ENCODE peak calls at places on chromosome 1, in six cellular contexts. X, H, B, Z, N and K are unnamed samples.

GRCh38 chr1:109089242-109090015 is 1.1 kb upstream of the TMEM167B start:
- DNase-seq in X (no peak), H (peak), B (no peak), Z (peak), N (peak), K (peak)

GRCh38 chr1:44616991-44617702 is 57.1 kb downstream of the TMEM53 start:
- DNase-seq in X (no peak), H (peak), B (no peak), Z (no peak), N (no peak), K (no peak)

GRCh38 chr1:230550428-230550827 is 91.9 kb upstream of the COG2 start:
- DNase-seq in X (no peak), H (no peak), B (no peak), Z (peak), N (peak), K (no peak)

GRCh38 chr1:168488153-168488552 is 55.6 kb downstream of the XCL2 start:
- DNase-seq in X (no peak), H (peak), B (no peak), Z (no peak), N (no peak), K (no peak)

GRCh38 chr1:67835663-67836452 is 2.6 kb upstream of the GNG12 start:
- DNase-seq in X (no peak), H (no peak), B (no peak), Z (no peak), N (no peak), K (no peak)

GRCh38 chr1:110088739-110089316 is 18.4 kb upstream of the ALX3 start:
- DNase-seq in X (no peak), H (no peak), B (no peak), Z (no peak), N (no peak), K (no peak)

GRCh38 chr1:59541891-59542290 is 245.0 kb downstream of the FGGY start:
- DNase-seq in X (no peak), H (no peak), B (no peak), Z (no peak), N (no peak), K (no peak)

GRCh38 chr1:2314297-2314802 is 77.0 kb downstream of the MORN1 start:
- DNase-seq in X (no peak), H (peak), B (no peak), Z (peak), N (no peak), K (no peak)

GRCh38 chr1:155175927-155176371 is 2.3 kb downstream of the TRIM46 start:
- DNase-seq in X (no peak), H (no peak), B (no peak), Z (peak), N (peak), K (no peak)

GRCh38 chr1:159068877-159069276 is 7.7 kb downstream of the AIM2 start:
- DNase-seq in X (no peak), H (no peak), B (no peak), Z (no peak), N (no peak), K (no peak)

GRCh38 chr1:59730302-59730701 is 84.4 kb upstream of the HOOK1 start:
- DNase-seq in X (no peak), H (no peak), B (no peak), Z (no peak), N (no peak), K (no peak)

GRCh38 chr1:29677028-29678024 is 441.0 kb downstream of the PTPRU start:
- DNase-seq in X (no peak), H (no peak), B (no peak), Z (no peak), N (peak), K (no peak)

GRCh38 chr1:24553931-24554330 is 2.0 kb upstream of the NCMAP start:
- DNase-seq in X (no peak), H (no peak), B (no peak), Z (no peak), N (no peak), K (no peak)

GRCh38 chr1:24928631-24929090 is 1.4 kb downstream of the RUNX3 start:
- DNase-seq in X (peak), H (no peak), B (peak), Z (no peak), N (no peak), K (no peak)

GRCh38 chr1:233295775-233296322 is 324 bp upstream of the PCNX2 start:
- DNase-seq in X (no peak), H (no peak), B (no peak), Z (no peak), N (no peak), K (no peak)

GRCh38 chr1:67257173-67257535 is 50.5 kb upstream of the IL12RB2 start:
- DNase-seq in X (no peak), H (no peak), B (no peak), Z (no peak), N (no peak), K (no peak)

GRCh38 chr1:189237008-189237407 is 1240.7 kb downstream of the BRINP3 start:
- DNase-seq in X (no peak), H (no peak), B (no peak), Z (no peak), N (no peak), K (no peak)

GRCh38 chr1:42873670-42874069 is 27.3 kb downstream of the ZNF691 start:
- DNase-seq in X (no peak), H (no peak), B (no peak), Z (no peak), N (no peak), K (no peak)

GRCh38 chr1:24557711-24558121 is 1.8 kb downstream of the NCMAP start:
- DNase-seq in X (no peak), H (no peak), B (no peak), Z (no peak), N (no peak), K (no peak)

GRCh38 chr1:213977909-213978308 is 9.9 kb upstream of the PROX1 start:
- DNase-seq in X (no peak), H (no peak), B (no peak), Z (no peak), N (no peak), K (no peak)

GRCh38 chr1:54818461-54819194 is 17.5 kb upstream of the TTC22 start:
- DNase-seq in X (no peak), H (no peak), B (no peak), Z (no peak), N (no peak), K (no peak)

GRCh38 chr1:111755321-111756123 is at the start of gene DDX20:
- DNase-seq in X (peak), H (peak), B (peak), Z (peak), N (peak), K (peak)